ENCODE peak calls at places on chromosome 11, in five cellular contexts. One of them, this sample, is unnamed.

GRCh38 chr11:63489879-63490278 is 1.1 kb downstream of the PLAAT5 start:
- DNase-seq in PC-3: peak
- DNase-seq in NCI-H2081: no peak
- DNase-seq in hypothalamus: no peak
- DNase-seq in activated CD4-positive, alpha-beta memory T cell treated with anti-CD3 and anti-CD28 coated beads for 36 hours: no peak
- DNase-seq in this sample: no peak

GRCh38 chr11:134414772-134415765 is 3.0 kb upstream of the B3GAT1 start:
- DNase-seq in hypothalamus: no peak
- DNase-seq in PC-3: no peak
- DNase-seq in activated CD4-positive, alpha-beta memory T cell treated with anti-CD3 and anti-CD28 coated beads for 36 hours: no peak
- DNase-seq in NCI-H2081: no peak
- DNase-seq in this sample: no peak

GRCh38 chr11:89405629-89406028 is 85.5 kb downstream of the NOX4 start:
- DNase-seq in PC-3: peak
- DNase-seq in activated CD4-positive, alpha-beta memory T cell treated with anti-CD3 and anti-CD28 coated beads for 36 hours: no peak
- DNase-seq in hypothalamus: no peak
- DNase-seq in NCI-H2081: no peak
- DNase-seq in this sample: no peak

GRCh38 chr11:3111919-3112690 is 53.0 kb downstream of the OSBPL5 start:
- DNase-seq in NCI-H2081: no peak
- DNase-seq in PC-3: no peak
- DNase-seq in hypothalamus: no peak
- DNase-seq in activated CD4-positive, alpha-beta memory T cell treated with anti-CD3 and anti-CD28 coated beads for 36 hours: no peak
- DNase-seq in this sample: no peak

GRCh38 chr11:68714047-68714856 is 29.9 kb downstream of the GAL start:
- DNase-seq in NCI-H2081: no peak
- DNase-seq in hypothalamus: no peak
- DNase-seq in PC-3: no peak
- DNase-seq in activated CD4-positive, alpha-beta memory T cell treated with anti-CD3 and anti-CD28 coated beads for 36 hours: no peak
- DNase-seq in this sample: no peak

GRCh38 chr11:40388097-40388818 is 1071.2 kb downstream of the LRRC4C start:
- DNase-seq in PC-3: peak
- DNase-seq in activated CD4-positive, alpha-beta memory T cell treated with anti-CD3 and anti-CD28 coated beads for 36 hours: no peak
- DNase-seq in NCI-H2081: no peak
- DNase-seq in hypothalamus: no peak
- DNase-seq in this sample: no peak

GRCh38 chr11:2151500-2152257 is 9.3 kb downstream of the INS start:
- DNase-seq in activated CD4-positive, alpha-beta memory T cell treated with anti-CD3 and anti-CD28 coated beads for 36 hours: peak
- DNase-seq in hypothalamus: peak
- DNase-seq in PC-3: peak
- DNase-seq in NCI-H2081: peak
- DNase-seq in this sample: peak

GRCh38 chr11:134126197-134126822 is 57.4 kb downstream of the JAM3 start:
- DNase-seq in hypothalamus: peak
- DNase-seq in NCI-H2081: no peak
- DNase-seq in PC-3: peak
- DNase-seq in activated CD4-positive, alpha-beta memory T cell treated with anti-CD3 and anti-CD28 coated beads for 36 hours: no peak
- DNase-seq in this sample: no peak

GRCh38 chr11:62122076-62122475 is 1.7 kb upstream of the INCENP start:
- DNase-seq in NCI-H2081: no peak
- DNase-seq in activated CD4-positive, alpha-beta memory T cell treated with anti-CD3 and anti-CD28 coated beads for 36 hours: no peak
- DNase-seq in hypothalamus: no peak
- DNase-seq in PC-3: peak
- DNase-seq in this sample: peak

This sample was measured in natural killer cell treated with Interleukin-12 subunit alpha and Interleukin-12 subunit beta and Interleukin-15 and Interleukin-18, amount 100 ng/mL, for 72 hours.